ENCODE peak calls at places on chromosomes 4 and X, in seven cellular contexts. One of them, this sample, is unnamed.

GRCh38 chr4:172985552-172985951 is 183.1 kb upstream of the GALNT7 start:
- DNase-seq in cardiac fibroblast: peak; percentile 34
- DNase-seq in GM10248: no peak
- DNase-seq in mesothelial cell of epicardium: no peak
- DNase-seq in fibroblast of lung: peak; percentile 86
- DNase-seq in mammary epithelial cell: peak; percentile 70
- DNase-seq in transverse colon: no peak
- DNase-seq in this sample: no peak

GRCh38 chr4:3225946-3226345 is 23.0 kb upstream of the MSANTD1 start:
- DNase-seq in GM10248: no peak
- DNase-seq in fibroblast of lung: no peak
- DNase-seq in mesothelial cell of epicardium: no peak
- DNase-seq in cardiac fibroblast: no peak
- DNase-seq in transverse colon: no peak
- DNase-seq in mammary epithelial cell: no peak
- DNase-seq in this sample: no peak

GRCh38 chr4:66169341-66169740 is 499.1 kb upstream of the EPHA5 start:
- DNase-seq in cardiac fibroblast: peak; percentile 60
- DNase-seq in fibroblast of lung: peak; percentile 26
- DNase-seq in mesothelial cell of epicardium: no peak
- DNase-seq in transverse colon: no peak
- DNase-seq in mammary epithelial cell: peak; percentile 5
- DNase-seq in GM10248: no peak
- DNase-seq in this sample: no peak

GRCh38 chr4:3522651-3523050 is 9.6 kb downstream of the LRPAP1 start:
- DNase-seq in transverse colon: no peak
- DNase-seq in GM10248: no peak
- DNase-seq in mammary epithelial cell: no peak
- DNase-seq in cardiac fibroblast: no peak
- DNase-seq in mesothelial cell of epicardium: no peak
- DNase-seq in fibroblast of lung: no peak
- DNase-seq in this sample: no peak

GRCh38 chrX:63250253-63250868 is 100.8 kb downstream of the SPIN4 start:
- DNase-seq in mammary epithelial cell: peak; percentile 65
- DNase-seq in mesothelial cell of epicardium: no peak
- DNase-seq in fibroblast of lung: peak; percentile 72
- DNase-seq in GM10248: peak; percentile 24
- DNase-seq in cardiac fibroblast: peak; percentile 88
- DNase-seq in transverse colon: peak; percentile 17
- DNase-seq in this sample: no peak

GRCh38 chr4:1991596-1992434 is 17.0 kb downstream of the NELFA start:
- DNase-seq in cardiac fibroblast: no peak
- DNase-seq in transverse colon: no peak
- DNase-seq in GM10248: no peak
- DNase-seq in mesothelial cell of epicardium: no peak
- DNase-seq in fibroblast of lung: no peak
- DNase-seq in mammary epithelial cell: peak; percentile 29
- DNase-seq in this sample: no peak

GRCh38 chr4:168759959-168760527 is 250.0 kb downstream of the CBR4 start:
- DNase-seq in GM10248: no peak
- DNase-seq in fibroblast of lung: no peak
- DNase-seq in cardiac fibroblast: no peak
- DNase-seq in mesothelial cell of epicardium: no peak
- DNase-seq in transverse colon: no peak
- DNase-seq in mammary epithelial cell: no peak
- DNase-seq in this sample: no peak

GRCh38 chrX:12984629-12985303 is 9.9 kb downstream of the TMSB4X start:
- DNase-seq in mesothelial cell of epicardium: peak; percentile 57
- DNase-seq in cardiac fibroblast: peak; percentile 84
- DNase-seq in GM10248: no peak
- DNase-seq in fibroblast of lung: peak; percentile 93
- DNase-seq in transverse colon: peak; percentile 73
- DNase-seq in mammary epithelial cell: peak; percentile 97
- DNase-seq in this sample: no peak

GRCh38 chr4:175412744-175413143 is 399.3 kb downstream of the GPM6A start:
- DNase-seq in transverse colon: no peak
- DNase-seq in cardiac fibroblast: peak; percentile 78
- DNase-seq in mesothelial cell of epicardium: no peak
- DNase-seq in mammary epithelial cell: peak; percentile 51
- DNase-seq in GM10248: no peak
- DNase-seq in fibroblast of lung: peak; percentile 93
- DNase-seq in this sample: no peak

GRCh38 chr4:76570141-76570989 is 135.3 kb downstream of the SHROOM3 start:
- DNase-seq in mesothelial cell of epicardium: no peak
- DNase-seq in transverse colon: no peak
- DNase-seq in fibroblast of lung: peak; percentile 89
- DNase-seq in GM10248: no peak
- DNase-seq in mammary epithelial cell: peak; percentile 52
- DNase-seq in cardiac fibroblast: peak; percentile 73
- DNase-seq in this sample: no peak

GRCh38 chrX:1398431-1399340 is 6.8 kb upstream of the SLC25A6 start:
- DNase-seq in mammary epithelial cell: no peak
- DNase-seq in transverse colon: no peak
- DNase-seq in cardiac fibroblast: no peak
- DNase-seq in fibroblast of lung: no peak
- DNase-seq in GM10248: no peak
- DNase-seq in mesothelial cell of epicardium: no peak
- DNase-seq in this sample: no peak

GRCh38 chrX:21487832-21488231 is 113.6 kb downstream of the CNKSR2 start:
- DNase-seq in fibroblast of lung: peak; percentile 23
- DNase-seq in GM10248: no peak
- DNase-seq in mesothelial cell of epicardium: peak; percentile 43
- DNase-seq in transverse colon: no peak
- DNase-seq in cardiac fibroblast: no peak
- DNase-seq in mammary epithelial cell: peak; percentile 64
- DNase-seq in this sample: no peak

GRCh38 chr4:76607266-76607799 is 172.3 kb downstream of the SHROOM3 start:
- DNase-seq in GM10248: peak; percentile 50
- DNase-seq in mammary epithelial cell: no peak
- DNase-seq in mesothelial cell of epicardium: no peak
- DNase-seq in transverse colon: no peak
- DNase-seq in cardiac fibroblast: peak; percentile 23
- DNase-seq in fibroblast of lung: peak; percentile 79
- DNase-seq in this sample: no peak

GRCh38 chr4:105432438-105432837 is 41.4 kb downstream of the PPA2 start:
- DNase-seq in transverse colon: no peak
- DNase-seq in fibroblast of lung: no peak
- DNase-seq in mesothelial cell of epicardium: no peak
- DNase-seq in GM10248: no peak
- DNase-seq in cardiac fibroblast: no peak
- DNase-seq in mammary epithelial cell: no peak
- DNase-seq in this sample: no peak

GRCh38 chrX:69618803-69619202 is 2.9 kb downstream of the EDA start:
- DNase-seq in transverse colon: peak; percentile 11
- DNase-seq in GM10248: no peak
- DNase-seq in fibroblast of lung: no peak
- DNase-seq in cardiac fibroblast: peak; percentile 39
- DNase-seq in mesothelial cell of epicardium: no peak
- DNase-seq in mammary epithelial cell: no peak
- DNase-seq in this sample: no peak

GRCh38 chr4:48025005-48025404 is 8.4 kb downstream of the NIPAL1 start:
- DNase-seq in GM10248: no peak
- DNase-seq in fibroblast of lung: peak; percentile 73
- DNase-seq in mesothelial cell of epicardium: no peak
- DNase-seq in mammary epithelial cell: no peak
- DNase-seq in transverse colon: no peak
- DNase-seq in cardiac fibroblast: peak; percentile 39
- DNase-seq in this sample: no peak

GRCh38 chr4:83855044-83855443 is 319.1 kb downstream of the GPAT3 start:
- DNase-seq in cardiac fibroblast: peak; percentile 98
- DNase-seq in mammary epithelial cell: peak; percentile 67
- DNase-seq in transverse colon: no peak
- DNase-seq in fibroblast of lung: peak; percentile 99
- DNase-seq in mesothelial cell of epicardium: no peak
- DNase-seq in GM10248: no peak
- DNase-seq in this sample: no peak

GRCh38 chr4:141346144-141346543 is 125.4 kb downstream of the ZNF330 start:
- DNase-seq in mammary epithelial cell: peak; percentile 39
- DNase-seq in transverse colon: no peak
- DNase-seq in mesothelial cell of epicardium: no peak
- DNase-seq in cardiac fibroblast: peak; percentile 82
- DNase-seq in GM10248: peak; percentile 26
- DNase-seq in fibroblast of lung: peak; percentile 64
- DNase-seq in this sample: peak; percentile 16

GRCh38 chrX:154603438-154604430 is 15.3 kb downstream of the CTAG1B start:
- DNase-seq in transverse colon: no peak
- DNase-seq in mesothelial cell of epicardium: no peak
- DNase-seq in cardiac fibroblast: peak; percentile 57
- DNase-seq in mammary epithelial cell: peak; percentile 88
- DNase-seq in fibroblast of lung: peak; percentile 81
- DNase-seq in GM10248: peak; percentile 2
- DNase-seq in this sample: no peak

GRCh38 chr4:4887426-4887825 is 28.0 kb downstream of the MSX1 start:
- DNase-seq in mesothelial cell of epicardium: no peak
- DNase-seq in fibroblast of lung: no peak
- DNase-seq in mammary epithelial cell: no peak
- DNase-seq in GM10248: no peak
- DNase-seq in cardiac fibroblast: no peak
- DNase-seq in transverse colon: no peak
- DNase-seq in this sample: no peak

DNA sequence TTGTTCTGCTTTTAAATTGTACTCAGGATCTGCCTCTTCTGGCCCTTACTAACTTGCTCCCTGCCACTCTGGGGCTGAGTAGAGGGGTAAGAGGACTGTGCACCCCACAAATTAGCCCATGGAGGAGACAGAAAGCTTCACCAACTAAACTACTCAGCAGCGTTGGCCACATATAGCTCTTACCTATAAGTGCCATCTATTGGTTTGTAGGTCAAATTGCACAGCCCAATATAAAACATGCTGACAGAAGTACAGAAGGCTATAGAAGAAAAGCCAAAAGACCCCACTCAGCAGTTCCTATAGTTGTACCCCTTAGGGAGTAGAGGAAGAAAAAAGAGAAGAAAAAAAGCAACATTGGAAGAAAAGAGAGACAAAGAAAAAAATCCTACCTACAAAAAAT is 341.2 kb upstream of the FMR1 start:
- DNase-seq in transverse colon: no peak
- DNase-seq in mesothelial cell of epicardium: no peak
- DNase-seq in fibroblast of lung: no peak
- DNase-seq in mammary epithelial cell: no peak
- DNase-seq in cardiac fibroblast: no peak
- DNase-seq in GM10248: no peak
- DNase-seq in this sample: no peak
- TF ChIP-seq CTCF in transverse colon: no peak
- TF ChIP-seq CTCF in mesothelial cell of epicardium: no peak
- TF ChIP-seq CTCF in fibroblast of lung: no peak
- TF ChIP-seq CTCF in mammary epithelial cell: peak; percentile 10
- TF ChIP-seq CTCF in cardiac fibroblast: no peak
- TF ChIP-seq CTCF in GM10248: no peak
- TF ChIP-seq CTCF in this sample: no peak

GRCh38 chrX:110125435-110125834 is 122.5 kb downstream of the TMEM164 start:
- DNase-seq in cardiac fibroblast: no peak
- DNase-seq in transverse colon: no peak
- DNase-seq in GM10248: no peak
- DNase-seq in mammary epithelial cell: no peak
- DNase-seq in fibroblast of lung: peak; percentile 5
- DNase-seq in mesothelial cell of epicardium: no peak
- DNase-seq in this sample: no peak
- TF ChIP-seq CTCF in cardiac fibroblast: peak; percentile 3
- TF ChIP-seq CTCF in transverse colon: no peak
- TF ChIP-seq CTCF in GM10248: peak; percentile 10
- TF ChIP-seq CTCF in mammary epithelial cell: peak; percentile 36
- TF ChIP-seq CTCF in fibroblast of lung: peak; percentile 32
- TF ChIP-seq CTCF in mesothelial cell of epicardium: no peak
- TF ChIP-seq CTCF in this sample: peak; percentile 42

DNA sequence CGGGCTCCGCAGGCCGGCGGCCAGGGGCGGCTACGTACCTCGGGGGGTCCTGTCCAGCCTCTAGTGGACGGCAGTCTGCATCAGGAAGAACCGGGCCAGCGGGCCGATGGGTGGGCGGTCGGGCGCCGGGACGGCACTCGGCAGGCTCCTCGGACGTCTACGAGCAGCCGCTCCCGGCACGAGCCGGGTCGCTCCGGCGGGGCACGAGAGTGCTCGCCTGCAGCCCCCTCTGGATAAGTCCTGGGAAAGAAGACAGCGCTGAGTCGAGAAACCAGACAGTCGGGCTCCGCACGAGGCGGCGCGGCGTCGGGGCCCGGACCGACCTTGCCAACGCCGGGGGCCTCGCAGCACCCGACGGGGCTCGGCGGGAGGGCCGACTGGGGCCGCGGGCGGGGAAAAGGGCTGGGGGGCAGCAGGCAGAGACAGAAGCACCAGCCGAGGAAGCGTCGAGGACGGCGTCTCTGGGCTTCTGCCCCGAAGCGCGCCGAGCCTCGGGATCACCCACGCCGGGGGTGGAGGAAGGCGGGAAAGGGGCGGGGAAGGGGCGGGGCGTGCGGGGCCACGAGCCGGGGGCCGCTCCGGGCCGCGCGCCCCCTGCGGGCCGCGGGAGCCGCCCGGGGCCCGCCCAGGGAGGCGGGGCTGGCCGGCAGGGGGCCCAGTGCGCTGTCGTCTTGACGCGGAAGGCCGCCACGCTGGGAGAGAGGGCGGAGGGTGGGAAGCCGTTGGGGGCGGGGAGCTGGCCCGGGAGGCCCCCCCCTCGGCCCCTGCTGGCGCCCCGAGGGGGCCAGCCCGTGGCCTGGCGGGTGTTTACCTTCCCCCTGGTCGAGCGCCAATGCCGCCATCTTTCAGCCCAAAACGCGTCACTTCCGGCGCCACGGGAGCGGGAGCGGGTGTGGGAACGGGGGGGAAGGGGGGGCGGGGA is 1.9 kb downstream of the KLHL15 start:
- DNase-seq in GM10248: peak; percentile 88
- DNase-seq in mammary epithelial cell: peak; percentile 76
- DNase-seq in mesothelial cell of epicardium: peak; percentile 91
- DNase-seq in fibroblast of lung: peak; percentile 87
- DNase-seq in transverse colon: peak; percentile 86
- DNase-seq in cardiac fibroblast: peak; percentile 89
- DNase-seq in this sample: peak; percentile 17
- TF ChIP-seq CTCF in GM10248: peak; percentile 41
- TF ChIP-seq CTCF in mammary epithelial cell: no peak
- TF ChIP-seq CTCF in mesothelial cell of epicardium: peak; percentile 38
- TF ChIP-seq CTCF in fibroblast of lung: no peak
- TF ChIP-seq CTCF in transverse colon: no peak
- TF ChIP-seq CTCF in cardiac fibroblast: no peak
- TF ChIP-seq CTCF in this sample: peak; percentile 7

GRCh38 chr4:87835192-87835591 is 2.4 kb downstream of the MEPE start:
- DNase-seq in fibroblast of lung: peak; percentile 27
- DNase-seq in mesothelial cell of epicardium: no peak
- DNase-seq in GM10248: no peak
- DNase-seq in cardiac fibroblast: peak; percentile 22
- DNase-seq in transverse colon: no peak
- DNase-seq in mammary epithelial cell: no peak
- DNase-seq in this sample: no peak

GRCh38 chr4:87835732-87836131 is 3.0 kb downstream of the MEPE start:
- DNase-seq in mammary epithelial cell: no peak
- DNase-seq in cardiac fibroblast: no peak
- DNase-seq in fibroblast of lung: peak; percentile 22
- DNase-seq in GM10248: no peak
- DNase-seq in transverse colon: no peak
- DNase-seq in mesothelial cell of epicardium: no peak
- DNase-seq in this sample: no peak

GRCh38 chr4:87840149-87840548 is 7.4 kb downstream of the MEPE start:
- DNase-seq in cardiac fibroblast: no peak
- DNase-seq in GM10248: no peak
- DNase-seq in mammary epithelial cell: no peak
- DNase-seq in transverse colon: no peak
- DNase-seq in fibroblast of lung: no peak
- DNase-seq in mesothelial cell of epicardium: no peak
- DNase-seq in this sample: no peak

GRCh38 chr4:87839309-87839946 is 6.7 kb downstream of the MEPE start:
- DNase-seq in mammary epithelial cell: peak; percentile 23
- DNase-seq in fibroblast of lung: peak; percentile 37
- DNase-seq in transverse colon: no peak
- DNase-seq in cardiac fibroblast: peak; percentile 65
- DNase-seq in mesothelial cell of epicardium: no peak
- DNase-seq in GM10248: peak; percentile 31
- DNase-seq in this sample: no peak

GRCh38 chr4:87838207-87838606 is 5.4 kb downstream of the MEPE start:
- DNase-seq in fibroblast of lung: no peak
- DNase-seq in GM10248: no peak
- DNase-seq in cardiac fibroblast: peak; percentile 40
- DNase-seq in transverse colon: no peak
- DNase-seq in mesothelial cell of epicardium: no peak
- DNase-seq in mammary epithelial cell: no peak
- DNase-seq in this sample: no peak
- TF ChIP-seq CTCF in fibroblast of lung: peak; percentile 39
- TF ChIP-seq CTCF in GM10248: no peak
- TF ChIP-seq CTCF in cardiac fibroblast: peak; percentile 45
- TF ChIP-seq CTCF in transverse colon: no peak
- TF ChIP-seq CTCF in mesothelial cell of epicardium: no peak
- TF ChIP-seq CTCF in mammary epithelial cell: peak; percentile 49
- TF ChIP-seq CTCF in this sample: peak; percentile 28